ENCODE peak calls at places on chromosomes 6 and 20, in nine cellular contexts. G, M, Z, D, X, P, H, T and W are unnamed samples.

GRCh38 chr6:11462742-11463414 is 74.7 kb upstream of the TMEM170B start:
- DNase-seq in G (no peak), M (no peak), Z (no peak), D (no peak), X (no peak), P (peak), H (no peak), T (peak), W (peak)

GRCh38 chr6:112235956-112236355 is 18.4 kb downstream of the LAMA4 start:
- DNase-seq in G (peak), M (no peak), Z (peak), D (no peak), X (no peak), P (no peak), H (no peak), T (peak), W (peak)

GRCh38 chr6:4113623-4114022 is 21.8 kb downstream of the ECI2 start:
- DNase-seq in G (peak), M (no peak), Z (no peak), D (no peak), X (no peak), P (no peak), H (no peak), T (peak), W (peak)

GRCh38 chr6:130167655-130168054 is 55.1 kb downstream of the SAMD3 start:
- DNase-seq in G (peak), M (no peak), Z (no peak), D (peak), X (no peak), P (no peak), H (no peak), T (peak), W (peak)

GRCh38 chr6:35072051-35072697 is 69.0 kb downstream of the TCP11 start:
- DNase-seq in G (no peak), M (no peak), Z (no peak), D (no peak), X (no peak), P (no peak), H (no peak), T (no peak), W (no peak)

GRCh38 chr6:56775498-56776166 is 132.9 kb upstream of the DST start:
- DNase-seq in G (no peak), M (no peak), Z (no peak), D (no peak), X (no peak), P (no peak), H (no peak), T (no peak), W (no peak)

GRCh38 chr6:29961966-29962365 is 19.6 kb downstream of the HLA-A start:
- DNase-seq in G (no peak), M (no peak), Z (no peak), D (no peak), X (no peak), P (no peak), H (no peak), T (no peak), W (no peak)

GRCh38 chr6:127404133-127404532 is 55.1 kb downstream of the KIAA0408 start:
- DNase-seq in G (no peak), M (no peak), Z (no peak), D (no peak), X (no peak), P (no peak), H (no peak), T (no peak), W (no peak)

GRCh38 chr6:16841241-16841640 is 80.0 kb upstream of the ATXN1 start:
- DNase-seq in G (no peak), M (no peak), Z (no peak), D (no peak), X (no peak), P (no peak), H (peak), T (peak), W (no peak)

GRCh38 chr6:151070666-151071065 is 169.1 kb upstream of the AKAP12 start:
- DNase-seq in G (peak), M (no peak), Z (peak), D (peak), X (no peak), P (peak), H (no peak), T (peak), W (peak)

GRCh38 chr6:101811108-101811507 is 417.6 kb downstream of the GRIK2 start:
- DNase-seq in G (no peak), M (no peak), Z (no peak), D (no peak), X (no peak), P (no peak), H (no peak), T (no peak), W (no peak)

GRCh38 chr6:126015869-126016268 is 29.5 kb downstream of the TRMT11 start:
- DNase-seq in G (no peak), M (no peak), Z (peak), D (no peak), X (no peak), P (no peak), H (no peak), T (peak), W (peak)

GRCh38 chr20:62972270-62973032 is 19.9 kb downstream of the SLC17A9 start:
- DNase-seq in G (peak), M (peak), Z (peak), D (peak), X (peak), P (peak), H (peak), T (peak), W (peak)

GRCh38 chr20:23612385-23612784 is 6.7 kb upstream of the CST9 start:
- DNase-seq in G (no peak), M (no peak), Z (no peak), D (no peak), X (no peak), P (no peak), H (no peak), T (no peak), W (no peak)

GRCh38 chr20:53961527-53961926 is 108.9 kb downstream of the BCAS1 start:
- DNase-seq in G (no peak), M (no peak), Z (no peak), D (no peak), X (no peak), P (no peak), H (no peak), T (no peak), W (peak)

GRCh38 chr6:109076421-109076820 is 18.2 kb downstream of the SESN1 start:
- DNase-seq in G (peak), M (no peak), Z (no peak), D (no peak), X (no peak), P (no peak), H (no peak), T (no peak), W (no peak)

GRCh38 chr6:81769834-81770233 is 17.4 kb upstream of the TENT5A start:
- DNase-seq in G (peak), M (no peak), Z (peak), D (no peak), X (no peak), P (no peak), H (no peak), T (peak), W (no peak)

GRCh38 chr6:3504938-3505735 is 48.3 kb upstream of the SLC22A23 start:
- DNase-seq in G (no peak), M (no peak), Z (no peak), D (no peak), X (no peak), P (no peak), H (no peak), T (no peak), W (no peak)

GRCh38 chr6:41416165-41416837 is 80.9 kb downstream of the NCR2 start:
- DNase-seq in G (no peak), M (no peak), Z (no peak), D (no peak), X (peak), P (no peak), H (no peak), T (no peak), W (no peak)

GRCh38 chr6:24534329-24534728 is 39.6 kb downstream of the ALDH5A1 start:
- DNase-seq in G (no peak), M (no peak), Z (no peak), D (no peak), X (no peak), P (no peak), H (no peak), T (no peak), W (no peak)

GRCh38 chr20:12049125-12049524 is 131.4 kb downstream of the BTBD3 start:
- DNase-seq in G (peak), M (no peak), Z (peak), D (no peak), X (no peak), P (no peak), H (no peak), T (peak), W (peak)

GRCh38 chr20:49508435-49509199 is 26.1 kb upstream of the KCNB1 start:
- DNase-seq in G (peak), M (no peak), Z (peak), D (no peak), X (peak), P (peak), H (peak), T (peak), W (peak)

GRCh38 chr6:3773696-3774298 is 22.3 kb upstream of the PXDC1 start:
- DNase-seq in G (peak), M (no peak), Z (peak), D (no peak), X (no peak), P (no peak), H (no peak), T (no peak), W (peak)

GRCh38 chr20:10672579-10673127 is 1.1 kb downstream of the JAG1 start:
- DNase-seq in G (peak), M (peak), Z (peak), D (no peak), X (peak), P (peak), H (no peak), T (peak), W (peak)

GRCh38 chr20:50916934-50917333 is 14.3 kb downstream of the ADNP start:
- DNase-seq in G (peak), M (no peak), Z (no peak), D (no peak), X (no peak), P (no peak), H (no peak), T (no peak), W (no peak)

GRCh38 chr6:107800564-107801164 is 23.4 kb downstream of the SCML4 start:
- DNase-seq in G (peak), M (no peak), Z (no peak), D (no peak), X (no peak), P (peak), H (no peak), T (no peak), W (no peak)
- TF ChIP-seq CTCF in G (no peak), M (no peak), Z (peak), D (no peak), X (peak), P (peak), H (peak), T (peak), W (peak)

GRCh38 chr6:18307006-18307405 is 42.7 kb upstream of the DEK start:
- DNase-seq in G (peak), M (no peak), Z (peak), D (peak), X (no peak), P (no peak), H (no peak), T (peak), W (no peak)

GRCh38 chr6:18308070-18308735 is 43.9 kb upstream of the DEK start:
- DNase-seq in G (peak), M (no peak), Z (peak), D (peak), X (no peak), P (no peak), H (no peak), T (peak), W (no peak)

DNA sequence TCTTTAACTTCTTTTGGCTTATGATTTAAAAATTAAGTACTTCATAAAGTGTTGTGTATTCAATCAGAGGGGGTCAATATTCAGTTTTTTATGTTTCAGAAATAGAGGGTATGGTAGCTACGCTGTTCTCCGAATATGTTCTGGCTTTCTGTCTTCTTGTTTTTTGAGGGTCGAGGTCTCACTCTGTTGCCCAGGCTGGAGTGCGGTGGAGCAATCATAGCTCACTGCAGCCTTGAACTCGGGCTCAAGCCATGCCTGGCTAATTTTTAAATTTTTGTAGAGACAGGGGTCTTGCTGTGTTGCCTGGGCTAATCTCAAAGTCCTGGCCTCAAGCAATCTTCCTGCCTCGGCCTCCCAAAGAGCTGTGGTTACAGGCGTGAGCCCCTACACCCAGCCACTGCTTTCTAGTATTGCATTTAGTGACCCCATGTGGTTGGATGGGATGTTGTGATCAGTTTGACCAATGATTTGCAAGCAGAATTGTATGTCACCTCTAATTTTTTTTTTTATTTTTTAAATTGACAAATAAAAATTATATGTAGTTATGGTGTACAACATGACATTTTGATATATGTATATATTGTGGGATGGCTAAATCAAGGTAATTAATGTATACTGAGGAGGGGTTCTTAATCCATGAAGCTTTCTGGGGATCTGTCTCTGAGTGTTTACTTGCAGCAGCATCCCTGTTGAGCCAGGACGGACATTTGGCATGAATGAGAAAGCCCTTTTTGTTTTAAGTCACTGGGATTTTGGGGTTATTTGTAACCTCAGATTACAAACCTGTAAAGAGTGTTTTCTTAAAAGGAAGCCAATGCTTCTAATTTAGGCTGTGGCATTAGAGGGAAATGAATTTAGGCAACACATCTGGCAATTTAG is 38.5 kb upstream of the DEK start:
- DNase-seq in G (peak), M (no peak), Z (peak), D (no peak), X (no peak), P (peak), H (no peak), T (peak), W (peak)
- TF ChIP-seq CTCF in G (no peak), M (no peak), Z (peak), D (peak), X (peak), P (peak), H (no peak), T (peak), W (peak)

GRCh38 chr6:80528115-80528514 is 421.6 kb downstream of the BCKDHB start:
- DNase-seq in G (peak), M (no peak), Z (no peak), D (no peak), X (no peak), P (no peak), H (peak), T (peak), W (peak)
- TF ChIP-seq CTCF in G (peak), M (no peak), Z (peak), D (no peak), X (no peak), P (peak), H (no peak), T (no peak), W (no peak)

DNA sequence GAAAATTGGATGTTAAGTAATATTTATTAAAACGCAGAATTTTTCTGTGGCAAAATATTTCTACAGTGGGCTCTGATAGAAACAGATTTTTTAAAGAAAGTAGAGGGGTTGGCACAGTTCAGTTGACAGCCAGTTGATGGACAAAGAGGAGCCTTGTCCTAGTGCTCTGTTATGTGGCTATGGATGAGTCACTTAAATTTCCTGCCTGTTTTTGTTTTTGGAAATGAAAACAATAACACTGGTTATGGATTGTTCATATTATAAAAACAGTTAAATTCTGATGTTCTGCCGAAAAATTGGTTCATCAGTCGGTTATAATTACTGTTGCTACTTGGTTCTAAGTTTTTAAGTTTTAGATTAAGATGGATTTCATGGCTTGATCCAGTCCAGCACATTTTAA is 42.8 kb downstream of the MYO6 start:
- DNase-seq in G (peak), M (no peak), Z (peak), D (no peak), X (no peak), P (no peak), H (no peak), T (no peak), W (peak)
- TF ChIP-seq CTCF in G (no peak), M (no peak), Z (no peak), D (no peak), X (no peak), P (no peak), H (no peak), T (no peak), W (no peak)

DNA sequence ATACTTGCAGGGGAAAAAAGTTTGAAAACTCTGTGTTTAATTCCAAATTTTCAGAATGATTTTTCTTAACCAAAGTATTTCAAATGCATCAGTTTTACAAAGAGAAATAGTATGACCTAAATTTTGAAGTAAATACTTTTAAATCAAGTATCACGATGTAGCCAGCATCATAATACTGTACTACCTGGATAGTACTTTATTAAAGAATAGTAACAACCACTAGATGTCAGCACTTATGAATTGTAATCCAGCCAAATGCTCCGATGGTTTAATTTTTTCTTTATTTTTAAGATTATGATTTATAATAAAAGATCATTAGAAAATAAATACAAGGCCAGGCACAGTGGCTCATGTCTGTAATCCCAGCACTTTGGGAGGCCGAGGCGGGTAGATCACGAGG is 37.2 kb upstream of the HACE1 start:
- DNase-seq in G (peak), M (no peak), Z (peak), D (no peak), X (no peak), P (no peak), H (no peak), T (no peak), W (no peak)
- TF ChIP-seq CTCF in G (no peak), M (peak), Z (peak), D (no peak), X (peak), P (no peak), H (no peak), T (peak), W (peak)